ENCODE peak calls at places on chromosomes 6 and 20, in eight cellular contexts. Q is testis, G is uterus, P is Peyer's patch, Z is IMR-90, V is lung, X is neuronal stem cell, L is lower lobe of right lung. F is an unnamed sample.

GRCh38 chr20:50049442-50050026 is 63.4 kb downstream of the UBE2V1 start:
- DNase-seq in V (no peak), G (no peak), L (no peak), Q (no peak), X (no peak), Z (no peak), P (no peak), F (no peak)

GRCh38 chr6:150987371-150987828 is 121.9 kb downstream of the MTHFD1L start:
- DNase-seq in Q (no peak), G (no peak), Z (no peak), X (no peak), V (no peak), L (no peak), P (no peak), F (no peak)

GRCh38 chr6:16704706-16705402 is 56.4 kb downstream of the ATXN1 start:
- DNase-seq in P (no peak), Q (no peak), Z (peak; percentile 79), V (no peak), G (no peak), X (no peak), L (no peak), F (no peak)

GRCh38 chr20:57417051-57417689 is 26.0 kb downstream of the RBM38 start:
- DNase-seq in P (no peak), X (no peak), V (no peak), L (no peak), G (no peak), Q (no peak), Z (no peak), F (no peak)

GRCh38 chr6:2684766-2685754 is 65.7 kb downstream of the MYLK4 start:
- DNase-seq in Q (no peak), V (no peak), G (no peak), L (no peak), P (no peak), Z (no peak), X (no peak), F (no peak)

GRCh38 chr6:84842526-84843161 is 78.2 kb upstream of the TBX18 start:
- DNase-seq in X (no peak), V (no peak), Z (no peak), G (no peak), Q (peak; percentile 17), L (no peak), P (no peak), F (no peak)

GRCh38 chr6:52399511-52400315 is 20.4 kb upstream of the EFHC1 start:
- DNase-seq in P (no peak), L (no peak), Z (peak; percentile 70), G (no peak), V (no peak), X (peak; percentile 54), Q (peak; percentile 70), F (peak; percentile 81)

GRCh38 chr6:42230320-42231034 is 12.8 kb upstream of the MRPS10 start:
- DNase-seq in V (no peak), P (no peak), Q (no peak), L (no peak), G (no peak), X (no peak), Z (peak; percentile 33), F (no peak)

GRCh38 chr6:37074053-37074827 is 68.8 kb downstream of the FGD2 start:
- DNase-seq in G (peak; percentile 65), Z (peak; percentile 44), Q (no peak), L (no peak), P (no peak), X (no peak), V (no peak), F (peak; percentile 51)

GRCh38 chr6:40398810-40399477 is 188.2 kb downstream of the LRFN2 start:
- DNase-seq in Q (no peak), X (no peak), V (no peak), L (no peak), P (no peak), Z (no peak), G (no peak), F (no peak)

GRCh38 chr6:11042750-11043551 is 1.2 kb downstream of the ELOVL2 start:
- DNase-seq in Q (no peak), L (no peak), V (no peak), X (peak; percentile 31), P (no peak), G (no peak), Z (peak; percentile 44), F (peak; percentile 18)

GRCh38 chr6:107823047-107823557 is 1.0 kb downstream of the SCML4 start:
- DNase-seq in P (no peak), X (no peak), Z (no peak), V (no peak), L (no peak), G (no peak), Q (no peak), F (no peak)

GRCh38 chr6:137756788-137757187 is 110.3 kb upstream of the TNFAIP3 start:
- DNase-seq in V (no peak), Z (no peak), X (no peak), L (no peak), Q (no peak), G (no peak), P (no peak), F (no peak)

GRCh38 chr6:143223895-143224294 is 163.2 kb downstream of the AIG1 start:
- DNase-seq in Z (no peak), L (no peak), P (peak; percentile 82), G (peak; percentile 16), X (peak; percentile 4), Q (peak; percentile 28), V (no peak), F (no peak)

GRCh38 chr20:1813101-1813529 is 82.1 kb upstream of the SIRPA start:
- DNase-seq in Z (peak; percentile 97), X (no peak), P (no peak), Q (no peak), G (peak; percentile 57), L (no peak), V (peak; percentile 64), F (peak; percentile 85)

GRCh38 chr6:137872071-137872470 is 5.0 kb downstream of the TNFAIP3 start:
- DNase-seq in Q (no peak), Z (peak; percentile 47), P (no peak), X (no peak), G (no peak), V (no peak), L (no peak), F (peak; percentile 48)

GRCh38 chr20:1718604-1719384 is 61.2 kb upstream of the SIRPG start:
- DNase-seq in Q (no peak), L (no peak), X (no peak), V (peak; percentile 28), G (peak; percentile 19), P (no peak), Z (peak; percentile 46), F (peak; percentile 17)

GRCh38 chr20:57089701-57090144 is 176.7 kb downstream of the BMP7 start:
- DNase-seq in V (peak; percentile 72), P (peak; percentile 79), Z (peak; percentile 5), X (peak; percentile 63), Q (peak; percentile 75), L (peak; percentile 73), G (peak; percentile 39), F (peak; percentile 76)

GRCh38 chr6:88964509-88964908 is 1.1 kb upstream of the RNGTT start:
- DNase-seq in Q (no peak), Z (no peak), P (no peak), V (no peak), L (no peak), G (no peak), X (no peak), F (no peak)
- H3K9me3 ChIP-seq in Q (no peaks in the 10 kb centered on the region), Z (no peaks in the 10 kb centered on the region), P (no peaks in the 10 kb centered on the region), V (no peaks in the 10 kb centered on the region), L (peaks cover 15% of the 10 kb centered on the region), G (no peaks in the 10 kb centered on the region), X (peaks cover 16% of the 10 kb centered on the region), F (peaks cover 19% of the 10 kb centered on the region)

GRCh38 chr20:18488301-18488700 is 8.7 kb downstream of the RBBP9 start:
- DNase-seq in Z (no peak), Q (no peak), G (no peak), L (no peak), X (no peak), V (no peak), P (no peak), F (no peak)
- H3K27me3 ChIP-seq in Z (no peaks in the 10 kb centered on the region), Q (no peaks in the 10 kb centered on the region), G (no peaks in the 10 kb centered on the region), L (no peaks in the 10 kb centered on the region), X (no peaks in the 10 kb centered on the region), V (no peaks in the 10 kb centered on the region), P (no peaks in the 10 kb centered on the region), F (no peaks in the 10 kb centered on the region)

GRCh38 chr6:109315331-109316129 is 66.7 kb downstream of the CD164 start:
- DNase-seq in V (no peak), L (no peak), Z (no peak), G (no peak), P (no peak), X (no peak), Q (no peak), F (no peak)
- H3K9me3 ChIP-seq in V (no peaks in the 10 kb centered on the region), L (no peaks in the 10 kb centered on the region), Z (no peaks in the 10 kb centered on the region), G (no peaks in the 10 kb centered on the region), P (no peaks in the 10 kb centered on the region), X (no peaks in the 10 kb centered on the region), Q (no peaks in the 10 kb centered on the region), F (no peaks in the 10 kb centered on the region)

DNA sequence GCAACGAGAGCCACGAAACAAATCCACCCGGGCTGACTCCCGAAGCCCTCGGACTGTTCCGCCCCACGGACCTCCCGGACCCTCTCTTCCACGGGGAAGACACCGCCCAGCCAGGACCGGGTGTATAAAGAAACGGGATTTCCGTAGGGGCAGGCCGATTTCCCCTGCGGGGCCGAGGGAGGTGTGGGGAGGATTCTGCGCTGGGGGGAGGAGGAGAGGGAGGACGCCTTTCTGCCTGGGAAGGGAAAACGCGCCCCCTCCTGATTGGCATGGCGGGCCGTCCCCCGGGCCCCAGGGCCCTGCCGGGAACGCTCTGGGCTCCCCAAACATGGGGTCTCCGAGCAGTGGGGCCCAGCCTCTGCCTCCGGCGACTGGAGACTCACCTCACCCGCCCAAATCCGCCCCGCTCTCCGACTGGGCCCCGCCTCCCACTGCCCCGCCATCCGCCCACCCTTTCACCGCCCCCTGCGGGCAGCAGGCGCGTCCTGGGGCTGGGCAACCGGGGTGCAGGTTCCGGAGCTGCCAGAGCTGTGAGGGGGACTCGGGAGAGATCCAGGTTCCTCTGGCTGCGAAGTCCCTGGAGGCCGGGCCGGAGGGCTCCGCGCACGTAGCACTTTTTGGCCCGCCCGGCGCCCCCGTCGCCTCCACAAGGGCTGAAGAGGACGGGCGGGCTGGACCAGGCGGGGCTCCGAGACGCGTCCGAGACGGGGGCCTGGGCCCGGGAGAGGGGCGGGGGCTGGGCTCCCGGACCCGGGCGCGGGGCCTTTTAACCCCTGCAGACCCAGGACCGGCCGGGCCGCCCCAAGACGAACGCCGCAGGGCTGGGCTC is 586 bp upstream of the PPDPF start:
- DNase-seq in V (peak; percentile 68), Z (peak; percentile 29), G (peak; percentile 61), X (peak; percentile 87), Q (peak; percentile 34), P (no peak), L (peak; percentile 73), F (peak; percentile 82)
- H3K27me3 ChIP-seq in V (no peaks in the 10 kb centered on the region), Z (no peaks in the 10 kb centered on the region), G (no peaks in the 10 kb centered on the region), X (no peaks in the 10 kb centered on the region), Q (no peaks in the 10 kb centered on the region), P (no peaks in the 10 kb centered on the region), L (no peaks in the 10 kb centered on the region), F (no peaks in the 10 kb centered on the region)

DNA sequence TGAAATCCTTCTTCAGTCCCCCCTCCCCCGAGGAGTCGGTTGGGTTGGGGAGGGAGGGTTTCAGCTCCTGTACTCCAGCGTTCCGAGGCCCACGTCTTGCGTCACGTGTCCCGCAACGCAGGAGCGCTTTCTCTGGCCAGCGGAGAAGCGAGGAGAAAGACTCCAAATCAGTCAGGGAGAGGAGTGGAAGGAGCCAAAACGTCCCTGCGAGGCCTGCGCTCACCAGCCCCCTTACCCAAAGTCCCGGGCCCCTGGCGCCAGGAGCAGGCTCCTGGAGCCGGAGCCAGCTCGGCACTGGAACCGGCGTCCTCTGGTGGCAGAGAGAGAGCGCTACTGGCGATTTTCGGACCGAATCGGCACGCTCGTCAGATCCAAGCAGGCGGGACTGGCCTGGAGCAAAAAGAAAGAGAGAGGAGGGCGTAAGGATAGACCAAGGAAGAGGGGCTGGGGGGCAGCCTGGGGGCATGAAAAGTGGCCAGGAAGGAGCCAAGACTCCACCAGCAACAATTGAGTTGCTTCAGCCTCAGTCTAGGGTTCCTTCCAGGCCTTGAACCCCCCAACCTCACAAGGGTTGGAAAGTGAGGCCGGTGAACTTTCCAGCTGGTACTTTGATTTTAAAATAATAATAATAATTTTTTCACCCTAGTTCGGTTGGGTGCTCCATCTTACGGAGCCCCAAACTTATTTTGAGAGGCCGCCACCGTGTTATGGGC is at the start of gene GNAS:
- DNase-seq in L (peak; percentile 68), G (peak; percentile 42), X (peak; percentile 72), Q (peak; percentile 60), V (no peak), Z (peak; percentile 60), P (peak; percentile 65), F (peak; percentile 78)
- H3K9me3 ChIP-seq in L (no peaks in the 10 kb centered on the region), G (no peaks in the 10 kb centered on the region), X (peaks cover 11% of the 10 kb centered on the region), Q (no peaks in the 10 kb centered on the region), V (no peaks in the 10 kb centered on the region), Z (no peaks in the 10 kb centered on the region), P (no peaks in the 10 kb centered on the region), F (no peaks in the 10 kb centered on the region)